ENCODE peak calls at places on chromosomes 2 and 18, in four cellular contexts. Y, U, O and Q are unnamed samples.

GRCh38 chr2:62293490-62294212 is 97.7 kb downstream of the B3GNT2 start:
- DNase-seq in U (peak), O (peak), Y (peak), Q (no peak)

GRCh38 chr2:43149482-43150107 is 76.8 kb downstream of the ZFP36L2 start:
- DNase-seq in Y (no peak), O (no peak), U (peak), Q (no peak)

GRCh38 chr2:219576505-219577388 is 4.6 kb downstream of the INHA start:
- DNase-seq in O (no peak), U (no peak), Y (no peak), Q (no peak)

GRCh38 chr2:2095360-2096093 is 235.5 kb downstream of the MYT1L start:
- DNase-seq in U (no peak), Y (no peak), O (no peak), Q (peak)

GRCh38 chr2:74887445-74887951 is 53.6 kb downstream of the HK2 start:
- DNase-seq in Y (no peak), O (no peak), U (no peak), Q (no peak)

GRCh38 chr2:126399001-126399400 is 257.0 kb upstream of the GYPC start:
- DNase-seq in Y (no peak), O (no peak), U (peak), Q (peak)

GRCh38 chr18:58225101-58225500 is 181.1 kb downstream of the NEDD4L start:
- DNase-seq in U (no peak), O (peak), Y (no peak), Q (peak)

GRCh38 chr2:7943446-7943845 is 738.4 kb upstream of the ID2 start:
- DNase-seq in U (no peak), Y (no peak), O (no peak), Q (peak)

GRCh38 chr2:31404302-31404701 is 10.2 kb downstream of the XDH start:
- DNase-seq in Y (no peak), O (no peak), U (peak), Q (no peak)

GRCh38 chr2:205869439-205869838 is 187.1 kb downstream of the NRP2 start:
- DNase-seq in U (no peak), Y (no peak), O (no peak), Q (no peak)

GRCh38 chr2:192940767-192941166 is 746.0 kb upstream of the TMEFF2 start:
- DNase-seq in U (no peak), Y (no peak), O (no peak), Q (no peak)

GRCh38 chr2:43315482-43315881 is 89.1 kb upstream of the ZFP36L2 start:
- DNase-seq in Y (no peak), O (no peak), U (no peak), Q (no peak)

GRCh38 chr2:61288070-61288841 is 126.3 kb downstream of the C2orf74 start:
- DNase-seq in O (peak), U (no peak), Y (no peak), Q (no peak)

GRCh38 chr2:239328306-239329191 is 72.3 kb downstream of the HDAC4 start:
- DNase-seq in U (no peak), Y (peak), O (no peak), Q (no peak)

GRCh38 chr2:204687776-204688175 is 142.5 kb downstream of the PARD3B start:
- DNase-seq in O (no peak), Y (no peak), U (no peak), Q (no peak)

GRCh38 chr18:72772916-72773315 is 94.9 kb downstream of the NETO1 start:
- DNase-seq in O (no peak), Y (no peak), U (no peak), Q (no peak)

GRCh38 chr2:174711206-174711605 is 53.1 kb downstream of the CHRNA1 start:
- DNase-seq in Y (no peak), U (no peak), O (no peak), Q (no peak)

GRCh38 chr2:122203523-122203922 is 448.1 kb downstream of the TSN start:
- DNase-seq in U (no peak), O (no peak), Y (no peak), Q (no peak)